ENCODE peak calls at places on chromosomes 4 and X, in nine cellular contexts. One of them, this sample, is unnamed. For H3K4me1 and H3K36me3, the result is how much of the 10 kb centered on the place peaks cover.

GRCh38 chr4:148847544-148847943 is 405.3 kb upstream of the NR3C2 start:
- DNase-seq in heart right ventricle: no peak
- DNase-seq in sigmoid colon: no peak
- DNase-seq in ovary: no peak
- DNase-seq in BE2C: no peak
- DNase-seq in endodermal cell: no peak
- DNase-seq in aorta: no peak
- DNase-seq in Peyer's patch: peak
- DNase-seq in lung: no peak
- DNase-seq in this sample: no peak

GRCh38 chrX:153864101-153864500 is 21.9 kb downstream of the L1CAM start:
- DNase-seq in sigmoid colon: no peak
- DNase-seq in endodermal cell: no peak
- DNase-seq in lung: no peak
- DNase-seq in BE2C: peak
- DNase-seq in heart right ventricle: no peak
- DNase-seq in aorta: no peak
- DNase-seq in Peyer's patch: no peak
- DNase-seq in ovary: no peak
- DNase-seq in this sample: no peak

GRCh38 chr4:54378461-54378860 is 149.4 kb downstream of the PDGFRA start:
- DNase-seq in ovary: no peak
- DNase-seq in sigmoid colon: no peak
- DNase-seq in aorta: no peak
- DNase-seq in heart right ventricle: no peak
- DNase-seq in lung: no peak
- DNase-seq in BE2C: no peak
- DNase-seq in endodermal cell: no peak
- DNase-seq in Peyer's patch: no peak
- DNase-seq in this sample: no peak

GRCh38 chrX:7889680-7890079 is 37.5 kb downstream of the PNPLA4 start:
- DNase-seq in endodermal cell: no peak
- DNase-seq in sigmoid colon: no peak
- DNase-seq in lung: no peak
- DNase-seq in aorta: no peak
- DNase-seq in BE2C: no peak
- DNase-seq in ovary: no peak
- DNase-seq in Peyer's patch: no peak
- DNase-seq in heart right ventricle: no peak
- DNase-seq in this sample: no peak

GRCh38 chr4:43435303-43435702 is 542.8 kb downstream of the GRXCR1 start:
- DNase-seq in BE2C: no peak
- DNase-seq in aorta: no peak
- DNase-seq in ovary: no peak
- DNase-seq in Peyer's patch: no peak
- DNase-seq in heart right ventricle: no peak
- DNase-seq in lung: no peak
- DNase-seq in sigmoid colon: no peak
- DNase-seq in endodermal cell: no peak
- DNase-seq in this sample: no peak

GRCh38 chrX:40152173-40152705 is 54.5 kb upstream of the BCOR start:
- DNase-seq in heart right ventricle: peak
- DNase-seq in endodermal cell: peak
- DNase-seq in lung: no peak
- DNase-seq in BE2C: peak
- DNase-seq in aorta: peak
- DNase-seq in ovary: peak
- DNase-seq in Peyer's patch: no peak
- DNase-seq in sigmoid colon: peak
- DNase-seq in this sample: peak

GRCh38 chr4:164956766-164957643 is 20.5 kb downstream of the TRIM61 start:
- DNase-seq in sigmoid colon: peak
- DNase-seq in Peyer's patch: peak
- DNase-seq in aorta: peak
- DNase-seq in ovary: peak
- DNase-seq in heart right ventricle: peak
- DNase-seq in endodermal cell: peak
- DNase-seq in BE2C: peak
- DNase-seq in lung: peak
- DNase-seq in this sample: peak

GRCh38 chrX:30875957-30876356 is 13.1 kb downstream of the TAB3 start:
- DNase-seq in Peyer's patch: no peak
- DNase-seq in sigmoid colon: no peak
- DNase-seq in BE2C: no peak
- DNase-seq in lung: no peak
- DNase-seq in endodermal cell: no peak
- DNase-seq in heart right ventricle: no peak
- DNase-seq in aorta: no peak
- DNase-seq in ovary: no peak
- DNase-seq in this sample: no peak

GRCh38 chrX:106889468-106889867 is 13.7 kb downstream of the RIPPLY1 start:
- DNase-seq in heart right ventricle: no peak
- DNase-seq in sigmoid colon: no peak
- DNase-seq in lung: no peak
- DNase-seq in aorta: no peak
- DNase-seq in endodermal cell: no peak
- DNase-seq in BE2C: no peak
- DNase-seq in ovary: no peak
- DNase-seq in Peyer's patch: no peak
- DNase-seq in this sample: no peak

GRCh38 chr4:139530833-139531427 is 25.1 kb downstream of the SETD7 start:
- DNase-seq in ovary: peak
- DNase-seq in aorta: no peak
- DNase-seq in lung: peak
- DNase-seq in endodermal cell: peak
- DNase-seq in BE2C: peak
- DNase-seq in sigmoid colon: no peak
- DNase-seq in Peyer's patch: no peak
- DNase-seq in heart right ventricle: no peak
- DNase-seq in this sample: peak

GRCh38 chrX:41313419-41313818 is 20.5 kb upstream of the DDX3X start:
- DNase-seq in endodermal cell: no peak
- DNase-seq in BE2C: no peak
- DNase-seq in aorta: no peak
- DNase-seq in Peyer's patch: no peak
- DNase-seq in ovary: no peak
- DNase-seq in heart right ventricle: no peak
- DNase-seq in sigmoid colon: no peak
- DNase-seq in lung: no peak
- DNase-seq in this sample: no peak

GRCh38 chr4:169286562-169287301 is 16.0 kb upstream of the SH3RF1 start:
- DNase-seq in Peyer's patch: no peak
- DNase-seq in BE2C: peak
- DNase-seq in ovary: no peak
- DNase-seq in sigmoid colon: no peak
- DNase-seq in endodermal cell: peak
- DNase-seq in aorta: no peak
- DNase-seq in lung: no peak
- DNase-seq in heart right ventricle: no peak
- DNase-seq in this sample: no peak

GRCh38 chrX:119573840-119574393 is 446 bp upstream of the UBE2A start:
- DNase-seq in BE2C: no peak
- DNase-seq in endodermal cell: peak
- DNase-seq in Peyer's patch: peak
- DNase-seq in aorta: no peak
- DNase-seq in sigmoid colon: peak
- DNase-seq in heart right ventricle: peak
- DNase-seq in lung: peak
- DNase-seq in ovary: peak
- DNase-seq in this sample: peak

GRCh38 chrX:113269203-113269602 is 428.6 kb upstream of the AMOT start:
- DNase-seq in sigmoid colon: no peak
- DNase-seq in aorta: no peak
- DNase-seq in Peyer's patch: no peak
- DNase-seq in endodermal cell: no peak
- DNase-seq in ovary: no peak
- DNase-seq in heart right ventricle: no peak
- DNase-seq in lung: no peak
- DNase-seq in BE2C: no peak
- DNase-seq in this sample: no peak

GRCh38 chr4:142452132-142452855 is 393.8 kb downstream of the INPP4B start:
- DNase-seq in heart right ventricle: no peak
- DNase-seq in Peyer's patch: no peak
- DNase-seq in aorta: no peak
- DNase-seq in ovary: no peak
- DNase-seq in lung: no peak
- DNase-seq in sigmoid colon: no peak
- DNase-seq in endodermal cell: no peak
- DNase-seq in BE2C: no peak
- DNase-seq in this sample: no peak

GRCh38 chrX:34875204-34875603 is 67.4 kb upstream of the FAM47B start:
- DNase-seq in BE2C: no peak
- DNase-seq in ovary: no peak
- DNase-seq in sigmoid colon: no peak
- DNase-seq in Peyer's patch: no peak
- DNase-seq in lung: no peak
- DNase-seq in endodermal cell: no peak
- DNase-seq in heart right ventricle: no peak
- DNase-seq in aorta: no peak
- DNase-seq in this sample: no peak

GRCh38 chr4:145804134-145804533 is 124.2 kb downstream of the C4orf51 start:
- DNase-seq in lung: no peak
- DNase-seq in heart right ventricle: no peak
- DNase-seq in ovary: no peak
- DNase-seq in sigmoid colon: no peak
- DNase-seq in aorta: no peak
- DNase-seq in Peyer's patch: no peak
- DNase-seq in BE2C: no peak
- DNase-seq in endodermal cell: no peak
- DNase-seq in this sample: no peak

DNA sequence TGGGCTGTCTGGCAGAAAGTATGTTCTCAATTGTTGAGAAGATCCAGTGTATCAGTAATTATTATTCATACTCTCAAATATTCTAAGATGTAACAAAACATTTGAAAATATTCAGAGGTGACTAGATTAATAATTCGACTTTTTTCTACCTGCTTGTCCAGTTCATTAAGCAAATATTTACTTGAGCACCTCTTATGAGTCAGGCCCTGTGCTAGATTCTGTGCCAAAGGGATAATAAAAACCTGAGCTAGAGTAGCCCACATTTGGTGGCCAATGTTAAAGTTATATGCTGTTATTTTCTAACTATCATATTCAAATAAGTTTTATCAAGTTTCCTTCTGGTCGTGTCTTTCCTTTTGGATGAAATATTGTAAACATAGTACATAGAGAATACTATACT is 58.5 kb downstream of the ARHGAP10 start:
- DNase-seq in ovary: no peak
- DNase-seq in heart right ventricle: no peak
- DNase-seq in lung: no peak
- DNase-seq in BE2C: no peak
- DNase-seq in Peyer's patch: no peak
- DNase-seq in endodermal cell: no peak
- DNase-seq in aorta: no peak
- DNase-seq in sigmoid colon: no peak
- DNase-seq in this sample: no peak
- H3K4me1 ChIP-seq in ovary: under half
- H3K4me1 ChIP-seq in heart right ventricle: half or more
- H3K4me1 ChIP-seq in lung: under half
- H3K4me1 ChIP-seq in BE2C: under half
- H3K4me1 ChIP-seq in Peyer's patch: under half
- H3K4me1 ChIP-seq in endodermal cell: under half
- H3K4me1 ChIP-seq in aorta: under half
- H3K4me1 ChIP-seq in sigmoid colon: half or more
- H3K4me1 ChIP-seq in this sample: under half

DNA sequence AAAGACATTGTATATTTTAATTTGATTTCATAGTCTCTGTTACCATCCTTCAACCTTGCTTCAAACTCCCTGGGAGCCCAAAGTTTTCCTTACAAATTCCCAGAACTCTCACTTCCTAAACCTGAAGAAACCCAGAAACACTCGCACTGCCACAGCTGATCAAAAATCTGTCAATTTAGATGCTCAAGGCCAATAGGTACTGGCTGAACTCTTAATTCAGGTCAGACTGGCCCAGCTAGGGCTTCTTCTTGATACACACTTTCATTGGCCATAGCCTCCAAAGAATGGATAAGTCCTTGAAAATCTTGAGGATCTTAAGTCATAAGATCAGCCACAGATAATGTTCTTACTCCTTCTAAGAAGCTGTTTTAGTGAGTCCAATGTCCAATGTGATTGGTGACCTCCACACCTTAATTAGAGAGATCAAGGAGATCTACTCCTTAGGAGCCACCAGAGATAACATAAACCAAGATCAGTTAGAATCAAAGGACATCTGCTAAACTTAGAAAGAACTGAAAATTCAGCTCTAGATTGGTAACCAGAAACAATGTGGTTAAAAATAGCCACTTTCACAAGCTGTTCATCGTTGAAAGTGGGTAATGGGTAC is 51.5 kb downstream of the ACSL4 start:
- DNase-seq in sigmoid colon: no peak
- DNase-seq in Peyer's patch: no peak
- DNase-seq in BE2C: no peak
- DNase-seq in endodermal cell: no peak
- DNase-seq in heart right ventricle: no peak
- DNase-seq in ovary: no peak
- DNase-seq in lung: no peak
- DNase-seq in aorta: no peak
- DNase-seq in this sample: no peak
- H3K36me3 ChIP-seq in sigmoid colon: under half
- H3K36me3 ChIP-seq in Peyer's patch: under half
- H3K36me3 ChIP-seq in BE2C: under half
- H3K36me3 ChIP-seq in endodermal cell: under half
- H3K36me3 ChIP-seq in heart right ventricle: under half
- H3K36me3 ChIP-seq in ovary: under half
- H3K36me3 ChIP-seq in lung: under half
- H3K36me3 ChIP-seq in aorta: under half
- H3K36me3 ChIP-seq in this sample: under half

GRCh38 chr4:40294339-40294738 is 40.8 kb upstream of the CHRNA9 start:
- DNase-seq in sigmoid colon: peak
- DNase-seq in endodermal cell: no peak
- DNase-seq in heart right ventricle: no peak
- DNase-seq in aorta: no peak
- DNase-seq in BE2C: no peak
- DNase-seq in lung: no peak
- DNase-seq in Peyer's patch: no peak
- DNase-seq in ovary: no peak
- DNase-seq in this sample: no peak
- H3K4me1 ChIP-seq in sigmoid colon: under half
- H3K4me1 ChIP-seq in endodermal cell: under half
- H3K4me1 ChIP-seq in heart right ventricle: under half
- H3K4me1 ChIP-seq in aorta: under half
- H3K4me1 ChIP-seq in BE2C: under half
- H3K4me1 ChIP-seq in lung: under half
- H3K4me1 ChIP-seq in Peyer's patch: under half
- H3K4me1 ChIP-seq in ovary: under half
- H3K4me1 ChIP-seq in this sample: under half

DNA sequence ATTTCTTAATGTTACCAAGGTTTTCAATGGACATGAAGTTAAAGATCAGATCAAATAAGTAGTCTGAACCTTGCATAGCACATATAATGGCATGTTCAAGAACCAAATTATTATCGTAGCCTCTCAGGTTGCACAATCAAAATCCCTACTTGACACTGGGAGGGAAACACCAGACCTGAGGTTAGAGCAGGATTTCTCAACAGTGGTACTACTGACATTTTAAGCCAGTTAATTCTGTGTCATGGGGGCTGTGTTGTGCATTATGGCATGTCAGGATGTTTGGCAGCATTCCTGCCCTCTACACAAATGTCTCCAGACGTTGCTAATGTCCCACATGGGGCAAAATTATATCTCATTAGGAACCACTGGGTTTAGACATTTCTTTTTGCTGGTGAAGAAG is 20.8 kb downstream of the RLIM start:
- DNase-seq in lung: no peak
- DNase-seq in aorta: no peak
- DNase-seq in ovary: no peak
- DNase-seq in BE2C: no peak
- DNase-seq in sigmoid colon: no peak
- DNase-seq in endodermal cell: no peak
- DNase-seq in heart right ventricle: no peak
- DNase-seq in Peyer's patch: no peak
- DNase-seq in this sample: no peak
- H3K36me3 ChIP-seq in lung: under half
- H3K36me3 ChIP-seq in aorta: under half
- H3K36me3 ChIP-seq in ovary: under half
- H3K36me3 ChIP-seq in BE2C: under half
- H3K36me3 ChIP-seq in sigmoid colon: under half
- H3K36me3 ChIP-seq in endodermal cell: half or more
- H3K36me3 ChIP-seq in heart right ventricle: under half
- H3K36me3 ChIP-seq in Peyer's patch: under half
- H3K36me3 ChIP-seq in this sample: half or more